ENCODE peak calls at places on chromosome 17, in eight cellular contexts. X is spleen; H is iris pigment epithelial cell; B is HT-29; D is fibroblast of lung; P is activated T-helper 1 cell treated with anti-CD3 and anti-CD28 coated beads, Interleukin-2, amount 50 U/mL, for 16 hours; A is effector CD8-positive, alpha-beta T cell; R is NK-92 treated with Interleukin-12 subunit alpha and Interleukin-12 subunit beta, amount 100 ng/mL, for 24 hours. F is an unnamed sample.

GRCh38 chr17:11140028-11140427 is 101.0 kb upstream of the SHISA6 start:
- DNase-seq in B (no peak), X (no peak), H (no peak), A (no peak), D (no peak), R (no peak), P (no peak), F (no peak)

GRCh38 chr17:64540118-64540776 is 33.5 kb downstream of the CEP95 start:
- DNase-seq in R (no peak), D (no peak), A (no peak), H (no peak), P (no peak), B (no peak), X (no peak), F (no peak)

GRCh38 chr17:70394833-70395232 is 225.5 kb downstream of the KCNJ2 start:
- DNase-seq in R (no peak), P (no peak), H (no peak), B (no peak), D (no peak), A (no peak), X (no peak), F (no peak)

GRCh38 chr17:79224903-79225302 is 150.3 kb downstream of the ENGASE start:
- DNase-seq in B (no peak), D (no peak), A (no peak), H (no peak), P (no peak), X (no peak), R (no peak), F (no peak)

GRCh38 chr17:10123093-10123492 is 75.3 kb downstream of the GAS7 start:
- DNase-seq in D (no peak), R (no peak), P (no peak), X (no peak), H (no peak), B (no peak), A (no peak), F (no peak)

GRCh38 chr17:44924107-44924544 is 8.8 kb upstream of the GFAP start:
- DNase-seq in A (no peak), D (no peak), X (peak), R (no peak), P (no peak), B (peak), H (no peak), F (peak)

GRCh38 chr17:68455756-68456528 is 1.4 kb downstream of the WIPI1 start:
- DNase-seq in P (no peak), D (peak), X (no peak), R (no peak), A (no peak), H (peak), B (peak), F (no peak)

GRCh38 chr17:74303300-74303699 is 22.7 kb upstream of the KIF19 start:
- DNase-seq in A (no peak), X (no peak), P (no peak), D (no peak), H (no peak), R (peak), B (no peak), F (no peak)

GRCh38 chr17:38867179-38867994 is 2.5 kb upstream of the LASP1 start:
- DNase-seq in H (peak), A (no peak), D (peak), B (peak), P (peak), X (no peak), R (peak), F (no peak)

GRCh38 chr17:6608321-6608720 is 32.2 kb downstream of the KIAA0753 start:
- DNase-seq in X (no peak), R (no peak), A (no peak), B (no peak), P (no peak), H (peak), D (no peak), F (no peak)

GRCh38 chr17:78127888-78128615 is 503 bp downstream of the TMC6 start:
- DNase-seq in H (no peak), D (no peak), A (no peak), X (peak), R (peak), P (no peak), B (peak), F (peak)